ENCODE peak calls at places on chromosomes 12 and 14, in eight cellular contexts. J, E, P, N, W, H, V and B are unnamed samples.

GRCh38 chr12:31772685-31773222 is 43.9 kb upstream of the AMN1 start:
- DNase-seq in N (no peak), P (no peak), V (no peak), W (no peak), E (peak; percentile 51), H (no peak), J (no peak), B (no peak)

GRCh38 chr12:46559311-46559710 is 186.7 kb upstream of the SLC38A2 start:
- DNase-seq in N (no peak), W (no peak), V (no peak), H (no peak), E (no peak), J (no peak), P (no peak), B (no peak)

GRCh38 chr12:96395236-96395635 is 5.0 kb downstream of the CDK17 start:
- DNase-seq in J (no peak), H (no peak), V (no peak), P (no peak), N (no peak), W (no peak), E (peak; percentile 22), B (no peak)

GRCh38 chr12:78916845-78917480 is 52.4 kb downstream of the SYT1 start:
- DNase-seq in J (no peak), W (peak; percentile 47), H (peak; percentile 48), P (no peak), N (no peak), E (peak; percentile 24), V (no peak), B (no peak)

GRCh38 chr14:59208224-59208814 is 19.9 kb downstream of the DAAM1 start:
- DNase-seq in H (no peak), N (no peak), W (peak; percentile 72), P (no peak), E (no peak), V (no peak), J (no peak), B (no peak)

GRCh38 chr12:101480849-101481248 is 5.7 kb downstream of the SPIC start:
- DNase-seq in V (no peak), J (no peak), W (no peak), E (no peak), N (no peak), H (no peak), P (no peak), B (no peak)

GRCh38 chr12:18262514-18262913 is 1.2 kb downstream of the PIK3C2G start:
- DNase-seq in V (no peak), W (no peak), P (no peak), N (no peak), H (no peak), E (no peak), J (no peak), B (no peak)

GRCh38 chr12:49705479-49706267 is 1.5 kb downstream of the FMNL3 start:
- DNase-seq in J (peak; percentile 28), E (peak; percentile 46), N (no peak), W (peak; percentile 80), V (peak; percentile 62), P (peak; percentile 68), H (no peak), B (no peak)

GRCh38 chr12:119486599-119487154 is 106.9 kb upstream of the TMEM233 start:
- DNase-seq in E (peak; percentile 21), N (no peak), V (no peak), J (no peak), H (no peak), P (no peak), W (no peak), B (no peak)

GRCh38 chr12:106722854-106723253 is 51.6 kb upstream of the RIC8B start:
- DNase-seq in P (no peak), E (peak; percentile 69), J (no peak), H (no peak), W (no peak), V (no peak), N (peak; percentile 16), B (no peak)

GRCh38 chr12:14396071-14396470 is 30.6 kb downstream of the ATF7IP start:
- DNase-seq in H (no peak), P (no peak), W (no peak), J (no peak), V (no peak), N (peak; percentile 18), E (no peak), B (no peak)

GRCh38 chr14:91796622-91797347 is 64.9 kb upstream of the CATSPERB start:
- DNase-seq in V (no peak), E (no peak), P (no peak), H (no peak), W (no peak), J (no peak), N (no peak), B (peak; percentile 3)

GRCh38 chr12:1579626-1580025 is 14.8 kb downstream of the FBXL14 start:
- DNase-seq in V (no peak), E (no peak), H (peak; percentile 26), P (no peak), N (no peak), J (no peak), W (no peak), B (no peak)
- H3K36me3 ChIP-seq in V (no peaks in the 10 kb centered on the region), E (no peaks in the 10 kb centered on the region), H (no peaks in the 10 kb centered on the region), P (no peaks in the 10 kb centered on the region), N (no peaks in the 10 kb centered on the region), J (no peaks in the 10 kb centered on the region), W (no peaks in the 10 kb centered on the region), B (no peaks in the 10 kb centered on the region)

DNA sequence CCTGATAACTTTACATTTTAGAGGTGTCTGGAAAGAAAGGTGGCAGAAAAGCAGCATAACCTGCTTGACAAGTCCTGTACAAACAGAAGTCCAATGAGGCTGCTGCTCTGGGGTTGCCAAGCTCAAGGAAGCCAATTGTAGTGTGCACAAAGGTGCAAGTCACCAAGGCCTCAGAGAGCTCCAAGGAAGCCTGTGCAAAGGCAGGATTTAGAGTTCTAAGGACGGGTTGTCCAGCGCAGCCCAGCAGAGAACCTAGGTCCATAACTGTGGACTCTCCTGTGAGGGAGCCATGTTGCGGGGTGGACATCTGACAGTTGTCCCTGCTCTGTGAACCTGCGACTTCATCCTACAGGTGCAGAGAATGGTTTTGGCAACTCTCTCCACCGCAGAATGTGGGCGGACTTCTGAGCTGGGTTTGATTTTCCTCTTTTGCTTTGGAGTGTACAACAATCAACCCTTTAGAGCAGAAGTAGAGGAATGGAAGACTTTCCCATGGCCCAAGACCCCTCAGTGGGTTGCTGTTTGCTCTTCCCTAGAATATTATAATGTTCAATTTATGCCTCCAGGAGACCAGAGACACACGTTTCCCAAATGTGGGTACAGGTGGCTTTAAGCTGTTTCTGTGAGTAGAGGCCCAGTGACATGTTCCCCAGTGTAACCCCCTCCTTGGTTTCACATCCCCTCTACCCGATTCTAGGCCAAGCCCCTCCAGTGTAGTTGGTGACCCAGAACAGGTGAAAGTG is 81.0 kb downstream of the ETV6 start:
- DNase-seq in V (peak; percentile 70), H (peak; percentile 96), W (no peak), N (no peak), P (no peak), E (peak; percentile 41), J (peak; percentile 71), B (no peak)
- H3K4me3 ChIP-seq in V (no peak overlapping the region), H (peak overlapping the region; percentile 8), W (no peak overlapping the region), N (no peak overlapping the region), P (no peak overlapping the region), E (no peak overlapping the region), J (no peak overlapping the region), B (no peak overlapping the region)

GRCh38 chr12:113896194-113896593 is 69.9 kb downstream of the RBM19 start:
- DNase-seq in N (no peak), E (peak; percentile 91), J (no peak), P (no peak), H (no peak), V (no peak), W (no peak), B (no peak)

GRCh38 chr12:113894717-113895116 is 71.4 kb downstream of the RBM19 start:
- DNase-seq in W (no peak), J (no peak), H (no peak), V (no peak), P (no peak), E (no peak), N (no peak), B (no peak)

GRCh38 chr12:113896841-113897240 is 69.3 kb downstream of the RBM19 start:
- DNase-seq in H (no peak), W (no peak), V (no peak), J (no peak), P (no peak), N (no peak), E (no peak), B (no peak)

GRCh38 chr12:113893221-113893620 is 72.9 kb downstream of the RBM19 start:
- DNase-seq in J (no peak), E (no peak), V (no peak), P (no peak), N (no peak), W (no peak), H (no peak), B (no peak)

DNA sequence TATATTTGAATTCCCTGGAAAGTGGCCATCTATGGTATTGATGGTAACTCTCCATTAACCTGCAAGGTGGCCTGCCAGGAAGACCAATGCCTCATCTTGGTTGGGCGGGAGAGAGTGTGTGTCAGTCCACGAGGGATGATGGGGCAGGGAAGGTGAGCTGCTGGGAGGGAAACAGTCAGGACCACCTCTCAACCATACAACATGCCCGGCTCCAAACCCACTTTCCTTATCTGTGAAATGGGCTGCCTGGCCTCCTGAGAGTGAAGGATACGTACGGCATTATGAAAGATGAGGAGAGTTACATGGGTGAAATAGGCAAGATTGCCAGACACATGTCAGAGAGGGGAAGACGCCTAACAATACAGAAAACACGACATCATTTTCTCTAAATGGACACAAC is 70.9 kb downstream of the RBM19 start:
- DNase-seq in V (no peak), J (no peak), H (no peak), P (no peak), N (no peak), W (no peak), E (no peak), B (no peak)
- TF ChIP-seq CTCF in V (no peak), J (no peak), H (no peak), P (no peak), N (no peak), W (no peak), E (no peak), B (no peak)

GRCh38 chr12:123598522-123598921 is 3.4 kb upstream of the DDX55 start:
- DNase-seq in J (no peak), P (no peak), V (no peak), H (no peak), N (no peak), W (no peak), E (no peak), B (no peak)

GRCh38 chr12:123599721-123600120 is 2.2 kb upstream of the DDX55 start:
- DNase-seq in N (no peak), P (no peak), E (no peak), H (no peak), W (no peak), V (no peak), J (no peak), B (no peak)

GRCh38 chr12:123599310-123599709 is 2.6 kb upstream of the DDX55 start:
- DNase-seq in W (no peak), E (no peak), J (no peak), N (no peak), P (no peak), V (no peak), H (no peak), B (no peak)

GRCh38 chr12:123595729-123596128 is 6.2 kb upstream of the DDX55 start:
- DNase-seq in P (no peak), V (no peak), W (no peak), J (no peak), E (no peak), H (peak; percentile 79), N (no peak), B (no peak)

DNA sequence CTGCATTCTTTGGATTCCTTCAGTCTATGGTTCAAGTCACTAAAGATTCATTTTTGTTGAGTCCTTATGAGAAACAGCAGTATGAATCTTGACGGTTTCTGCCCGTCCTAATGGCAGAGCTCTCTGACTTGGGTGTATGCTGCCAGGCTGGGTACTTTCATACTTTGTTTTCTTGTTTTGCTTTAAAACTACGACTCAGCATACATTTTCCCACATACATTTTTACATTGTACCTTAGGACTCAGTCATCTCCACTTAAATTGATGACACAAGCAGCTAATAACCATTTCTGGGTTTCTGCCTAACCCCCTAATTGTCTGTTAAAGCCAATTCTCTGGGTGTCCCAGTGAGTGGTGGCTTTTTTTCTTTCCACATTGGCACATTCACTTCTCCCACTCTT is 4.8 kb upstream of the DDX55 start:
- DNase-seq in V (no peak), P (no peak), H (no peak), J (no peak), N (no peak), E (no peak), W (no peak), B (no peak)
- H3K36me3 ChIP-seq in V (no peaks in the 10 kb centered on the region), P (peaks cover 67% of the 10 kb centered on the region), H (peaks cover 34% of the 10 kb centered on the region), J (peaks cover 29% of the 10 kb centered on the region), N (peaks cover 26% of the 10 kb centered on the region), E (peaks cover 43% of the 10 kb centered on the region), W (peaks cover 57% of the 10 kb centered on the region), B (peaks cover 6% of the 10 kb centered on the region)